ENCODE peak calls at places on chromosomes 4 and X, in four cellular contexts. One of them, this sample, is unnamed.
A peak's percentile ranks its signal among the peaks of the same experiment; 100 is the strongest.

GRCh38 chr4:74794341-74794801 is at the start of gene BTC:
- DNase-seq in uterus: peak; percentile 20
- DNase-seq in GM03348: peak; percentile 39
- DNase-seq in fibroblast of pulmonary artery: peak; percentile 6
- DNase-seq in this sample: no peak

GRCh38 chr4:159071969-159072765 is 30.7 kb upstream of the RAPGEF2 start:
- DNase-seq in uterus: no peak
- DNase-seq in GM03348: no peak
- DNase-seq in fibroblast of pulmonary artery: no peak
- DNase-seq in this sample: no peak

GRCh38 chr4:81030617-81031388 is at the start of gene BMP3:
- DNase-seq in uterus: no peak
- DNase-seq in GM03348: peak; percentile 33
- DNase-seq in fibroblast of pulmonary artery: no peak
- DNase-seq in this sample: peak; percentile 60

GRCh38 chrX:134460861-134461218 is 875 bp downstream of the HPRT1 start:
- DNase-seq in uterus: no peak
- DNase-seq in GM03348: peak; percentile 5
- DNase-seq in fibroblast of pulmonary artery: no peak
- DNase-seq in this sample: no peak

GRCh38 chr4:89898304-89898716 is 3.7 kb downstream of the MMRN1 start:
- DNase-seq in uterus: peak; percentile 30
- DNase-seq in GM03348: no peak
- DNase-seq in fibroblast of pulmonary artery: no peak
- DNase-seq in this sample: no peak

GRCh38 chr4:115201042-115201330 is 87.6 kb upstream of the NDST4 start:
- DNase-seq in uterus: no peak
- DNase-seq in GM03348: no peak
- DNase-seq in fibroblast of pulmonary artery: no peak
- DNase-seq in this sample: no peak

GRCh38 chr4:81807927-81808672 is 336.4 kb upstream of the RASGEF1B start:
- DNase-seq in uterus: no peak
- DNase-seq in GM03348: no peak
- DNase-seq in fibroblast of pulmonary artery: peak; percentile 3
- DNase-seq in this sample: no peak

GRCh38 chrX:79182616-79183015 is 38.1 kb downstream of the GPR174 start:
- DNase-seq in uterus: no peak
- DNase-seq in GM03348: no peak
- DNase-seq in fibroblast of pulmonary artery: no peak
- DNase-seq in this sample: no peak

GRCh38 chr4:52791936-52792335 is 40.7 kb upstream of the ERVMER34-1 start:
- DNase-seq in uterus: no peak
- DNase-seq in GM03348: no peak
- DNase-seq in fibroblast of pulmonary artery: no peak
- DNase-seq in this sample: no peak

GRCh38 chrX:122219226-122219625 is 964.9 kb upstream of the GRIA3 start:
- DNase-seq in uterus: no peak
- DNase-seq in GM03348: no peak
- DNase-seq in fibroblast of pulmonary artery: no peak
- DNase-seq in this sample: no peak

GRCh38 chr4:931960-932712 is at the start of the genes GAK and TMEM175:
- DNase-seq in uterus: peak; percentile 93
- DNase-seq in GM03348: peak; percentile 100
- DNase-seq in fibroblast of pulmonary artery: peak; percentile 97
- DNase-seq in this sample: peak; percentile 97

GRCh38 chrX:19660604-19661003 is 145.3 kb upstream of the MAP3K15 start:
- DNase-seq in uterus: no peak
- DNase-seq in GM03348: no peak
- DNase-seq in fibroblast of pulmonary artery: peak; percentile 48
- DNase-seq in this sample: no peak

GRCh38 chr4:184114431-184114830 is 103.2 kb downstream of the ENPP6 start:
- DNase-seq in uterus: no peak
- DNase-seq in GM03348: no peak
- DNase-seq in fibroblast of pulmonary artery: no peak
- DNase-seq in this sample: no peak

GRCh38 chr4:87232241-87232640 is 11.8 kb upstream of the KLHL8 start:
- DNase-seq in uterus: no peak
- DNase-seq in GM03348: no peak
- DNase-seq in fibroblast of pulmonary artery: no peak
- DNase-seq in this sample: no peak

GRCh38 chr4:3465698-3466671 is 2.9 kb downstream of the DOK7 start:
- DNase-seq in uterus: no peak
- DNase-seq in GM03348: no peak
- DNase-seq in fibroblast of pulmonary artery: no peak
- DNase-seq in this sample: no peak

GRCh38 chr4:97950836-97951235 is 192.4 kb downstream of the STPG2 start:
- DNase-seq in uterus: no peak
- DNase-seq in GM03348: no peak
- DNase-seq in fibroblast of pulmonary artery: no peak
- DNase-seq in this sample: no peak

GRCh38 chr4:19478791-19479190 is 772.9 kb upstream of the SLIT2 start:
- DNase-seq in uterus: no peak
- DNase-seq in GM03348: peak; percentile 42
- DNase-seq in fibroblast of pulmonary artery: peak; percentile 15
- DNase-seq in this sample: no peak

GRCh38 chr4:144647095-144647959 is 1.4 kb downstream of the HHIP start:
- DNase-seq in uterus: no peak
- DNase-seq in GM03348: peak; percentile 17
- DNase-seq in fibroblast of pulmonary artery: peak; percentile 78
- DNase-seq in this sample: no peak

This sample was measured in sciatic nerve.